ENCODE peak calls at places on chromosomes 5 and 9, in seven cellular contexts. R is left ventricle myocardium superior; P is naive thymus-derived CD4-positive, alpha-beta T cell; C is dermis blood vessel endothelial cell; K is RWPE1; I is mesendoderm; H is CD8-positive, alpha-beta T cell. O is an unnamed sample.

GRCh38 chr9:93132287-93132927 is 1.6 kb downstream of the NINJ1 start:
- DNase-seq in K (peak; percentile 73), R (peak; percentile 80), I (no peak), P (no peak), H (no peak), C (no peak), O (peak; percentile 57)

GRCh38 chr5:169636477-169637084 is 494 bp upstream of the DOCK2 start:
- DNase-seq in P (no peak), I (peak; percentile 24), K (no peak), R (no peak), C (no peak), H (no peak), O (no peak)

GRCh38 chr9:96461336-96461735 is 11.4 kb downstream of the HABP4 start:
- DNase-seq in R (no peak), I (no peak), K (no peak), H (no peak), C (no peak), P (no peak), O (no peak)

GRCh38 chr5:138824924-138825863 is 49.9 kb downstream of the LRRTM2 start:
- DNase-seq in H (no peak), C (peak; percentile 44), I (no peak), R (no peak), K (peak; percentile 50), P (peak; percentile 19), O (no peak)

GRCh38 chr5:116759860-116760644 is 185.4 kb upstream of the SEMA6A start:
- DNase-seq in I (peak; percentile 69), H (no peak), K (no peak), R (peak; percentile 36), C (no peak), P (no peak), O (peak; percentile 74)

GRCh38 chr9:6229604-6230003 is 14.0 kb downstream of the IL33 start:
- DNase-seq in K (no peak), I (no peak), R (no peak), C (peak; percentile 84), H (no peak), P (no peak), O (no peak)

GRCh38 chr5:109411627-109412026 is 1.9 kb upstream of the PJA2 start:
- DNase-seq in I (no peak), P (peak; percentile 20), R (no peak), K (peak; percentile 90), H (no peak), C (peak; percentile 90), O (no peak)

GRCh38 chr9:128372784-128373183 is 1.6 kb downstream of the URM1 start:
- DNase-seq in P (no peak), R (no peak), H (no peak), I (no peak), K (no peak), C (peak; percentile 46), O (no peak)

GRCh38 chr5:172497591-172498255 is 43.4 kb upstream of the SH3PXD2B start:
- DNase-seq in P (no peak), C (no peak), K (no peak), I (no peak), H (no peak), R (no peak), O (peak; percentile 26)

O was measured in endodermal cell.